ENCODE peak calls at places on chromosomes 1 and 21, in eight cellular contexts. One of them, this sample, is unnamed.

GRCh38 chr1:211687462-211688215 is 12.2 kb upstream of the NEK2 start:
- DNase-seq in effector memory CD4-positive, alpha-beta T cell: no peak
- DNase-seq in cardiac muscle cell: no peak
- DNase-seq in GM23338: no peak
- DNase-seq in ovary: no peak
- DNase-seq in IMR-90: no peak
- DNase-seq in stomach: no peak
- DNase-seq in esophagus squamous epithelium: no peak
- DNase-seq in this sample: no peak

GRCh38 chr1:207968521-207968944 is 57.6 kb upstream of the CD34 start:
- DNase-seq in effector memory CD4-positive, alpha-beta T cell: no peak
- DNase-seq in cardiac muscle cell: no peak
- DNase-seq in GM23338: no peak
- DNase-seq in ovary: no peak
- DNase-seq in IMR-90: no peak
- DNase-seq in stomach: no peak
- DNase-seq in esophagus squamous epithelium: no peak
- DNase-seq in this sample: no peak

GRCh38 chr1:210627740-210628139 is 299.0 kb downstream of the HHAT start:
- DNase-seq in effector memory CD4-positive, alpha-beta T cell: no peak
- DNase-seq in cardiac muscle cell: no peak
- DNase-seq in GM23338: no peak
- DNase-seq in ovary: no peak
- DNase-seq in IMR-90: no peak
- DNase-seq in stomach: no peak
- DNase-seq in esophagus squamous epithelium: no peak
- DNase-seq in this sample: no peak

GRCh38 chr21:15421947-15422346 is 307.8 kb upstream of the USP25 start:
- DNase-seq in effector memory CD4-positive, alpha-beta T cell: no peak
- DNase-seq in cardiac muscle cell: no peak
- DNase-seq in GM23338: no peak
- DNase-seq in ovary: no peak
- DNase-seq in IMR-90: no peak
- DNase-seq in stomach: no peak
- DNase-seq in esophagus squamous epithelium: no peak
- DNase-seq in this sample: no peak

GRCh38 chr1:247287460-247287859 is 31.6 kb downstream of the VN1R5 start:
- DNase-seq in effector memory CD4-positive, alpha-beta T cell: no peak
- DNase-seq in cardiac muscle cell: no peak
- DNase-seq in GM23338: peak
- DNase-seq in ovary: no peak
- DNase-seq in IMR-90: no peak
- DNase-seq in stomach: no peak
- DNase-seq in esophagus squamous epithelium: no peak
- DNase-seq in this sample: no peak

GRCh38 chr1:154906621-154907081 is 29.9 kb downstream of the PMVK start:
- DNase-seq in effector memory CD4-positive, alpha-beta T cell: no peak
- DNase-seq in cardiac muscle cell: no peak
- DNase-seq in GM23338: peak
- DNase-seq in ovary: no peak
- DNase-seq in IMR-90: no peak
- DNase-seq in stomach: peak
- DNase-seq in esophagus squamous epithelium: no peak
- DNase-seq in this sample: peak

GRCh38 chr1:216905052-216905580 is 181.9 kb upstream of the ESRRG start:
- DNase-seq in effector memory CD4-positive, alpha-beta T cell: no peak
- DNase-seq in cardiac muscle cell: no peak
- DNase-seq in GM23338: no peak
- DNase-seq in ovary: no peak
- DNase-seq in IMR-90: no peak
- DNase-seq in stomach: no peak
- DNase-seq in esophagus squamous epithelium: no peak
- DNase-seq in this sample: no peak

GRCh38 chr1:16145030-16145987 is 10.6 kb downstream of the EPHA2 start:
- DNase-seq in effector memory CD4-positive, alpha-beta T cell: no peak
- DNase-seq in cardiac muscle cell: peak
- DNase-seq in GM23338: peak
- DNase-seq in ovary: peak
- DNase-seq in IMR-90: peak
- DNase-seq in stomach: peak
- DNase-seq in esophagus squamous epithelium: no peak
- DNase-seq in this sample: peak

GRCh38 chr21:36783612-36784383 is 84.9 kb downstream of the SIM2 start:
- DNase-seq in effector memory CD4-positive, alpha-beta T cell: no peak
- DNase-seq in cardiac muscle cell: no peak
- DNase-seq in GM23338: no peak
- DNase-seq in ovary: no peak
- DNase-seq in IMR-90: peak
- DNase-seq in stomach: no peak
- DNase-seq in esophagus squamous epithelium: no peak
- DNase-seq in this sample: no peak

GRCh38 chr1:25766721-25767436 is 33.1 kb upstream of the SELENON start:
- DNase-seq in effector memory CD4-positive, alpha-beta T cell: no peak
- DNase-seq in cardiac muscle cell: no peak
- DNase-seq in GM23338: no peak
- DNase-seq in ovary: no peak
- DNase-seq in IMR-90: no peak
- DNase-seq in stomach: peak
- DNase-seq in esophagus squamous epithelium: no peak
- DNase-seq in this sample: no peak

GRCh38 chr1:32539584-32540571 is 651 bp downstream of the ZBTB8A start:
- DNase-seq in effector memory CD4-positive, alpha-beta T cell: no peak
- DNase-seq in cardiac muscle cell: peak
- DNase-seq in GM23338: peak
- DNase-seq in ovary: peak
- DNase-seq in IMR-90: peak
- DNase-seq in stomach: peak
- DNase-seq in esophagus squamous epithelium: no peak
- DNase-seq in this sample: no peak

GRCh38 chr1:241611063-241611462 is 29.1 kb downstream of the CHML start:
- DNase-seq in effector memory CD4-positive, alpha-beta T cell: no peak
- DNase-seq in cardiac muscle cell: peak
- DNase-seq in GM23338: peak
- DNase-seq in ovary: no peak
- DNase-seq in IMR-90: peak
- DNase-seq in stomach: no peak
- DNase-seq in esophagus squamous epithelium: no peak
- DNase-seq in this sample: no peak

GRCh38 chr1:77831566-77831965 is 52.1 kb downstream of the MIGA1 start:
- DNase-seq in effector memory CD4-positive, alpha-beta T cell: no peak
- DNase-seq in cardiac muscle cell: no peak
- DNase-seq in GM23338: no peak
- DNase-seq in ovary: no peak
- DNase-seq in IMR-90: peak
- DNase-seq in stomach: no peak
- DNase-seq in esophagus squamous epithelium: no peak
- DNase-seq in this sample: no peak

GRCh38 chr1:190578015-190578414 is 100.4 kb upstream of the BRINP3 start:
- DNase-seq in effector memory CD4-positive, alpha-beta T cell: no peak
- DNase-seq in cardiac muscle cell: no peak
- DNase-seq in GM23338: no peak
- DNase-seq in ovary: no peak
- DNase-seq in IMR-90: no peak
- DNase-seq in stomach: no peak
- DNase-seq in esophagus squamous epithelium: no peak
- DNase-seq in this sample: no peak

GRCh38 chr1:82065917-82066316 is 265.2 kb downstream of the ADGRL2 start:
- DNase-seq in effector memory CD4-positive, alpha-beta T cell: no peak
- DNase-seq in cardiac muscle cell: no peak
- DNase-seq in GM23338: no peak
- DNase-seq in ovary: peak
- DNase-seq in IMR-90: no peak
- DNase-seq in stomach: no peak
- DNase-seq in esophagus squamous epithelium: no peak
- DNase-seq in this sample: no peak

DNA sequence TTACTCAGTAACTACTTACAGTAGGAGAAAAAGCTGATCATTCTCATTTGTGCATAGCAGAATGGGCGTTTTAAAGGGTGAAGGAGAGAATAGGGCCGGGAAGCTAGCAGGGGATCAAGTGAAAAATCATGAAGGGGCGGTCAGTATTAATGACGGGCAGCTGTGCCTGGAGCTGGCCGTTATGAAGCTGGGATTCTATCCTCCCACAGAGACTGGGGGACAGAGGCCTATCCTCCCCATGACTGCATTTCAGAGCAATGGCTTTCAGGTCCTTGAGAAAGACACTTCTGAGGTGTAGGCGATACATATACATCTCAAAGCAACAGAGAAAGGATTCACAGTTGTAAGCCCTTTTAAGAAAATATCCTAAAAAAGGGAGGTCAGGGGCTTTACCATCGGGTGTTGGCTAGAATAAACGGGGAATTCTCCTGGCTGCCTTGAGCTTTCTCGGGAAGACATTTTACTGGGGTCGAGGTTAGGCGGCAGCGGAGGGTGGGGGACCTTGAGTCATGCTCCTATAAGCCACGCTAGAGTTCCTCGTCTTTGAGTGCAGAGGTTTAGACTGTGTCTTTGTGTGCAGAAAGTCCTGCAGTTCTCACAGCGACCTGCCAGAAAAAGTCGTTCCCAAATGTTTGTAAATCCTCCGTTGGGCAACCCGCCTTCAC is 564 bp upstream of the MTARC2 start:
- DNase-seq in effector memory CD4-positive, alpha-beta T cell: no peak
- DNase-seq in cardiac muscle cell: no peak
- DNase-seq in GM23338: peak
- DNase-seq in ovary: no peak
- DNase-seq in IMR-90: no peak
- DNase-seq in stomach: no peak
- DNase-seq in esophagus squamous epithelium: no peak
- DNase-seq in this sample: no peak
- H3K27ac ChIP-seq in effector memory CD4-positive, alpha-beta T cell: no peak
- H3K27ac ChIP-seq in cardiac muscle cell: peak
- H3K27ac ChIP-seq in GM23338: no peak
- H3K27ac ChIP-seq in ovary: peak
- H3K27ac ChIP-seq in IMR-90: no peak
- H3K27ac ChIP-seq in stomach: peak
- H3K27ac ChIP-seq in esophagus squamous epithelium: peak
- H3K27ac ChIP-seq in this sample: peak

GRCh38 chr21:41861987-41862386 is 17.2 kb downstream of the PRDM15 start:
- DNase-seq in effector memory CD4-positive, alpha-beta T cell: no peak
- DNase-seq in cardiac muscle cell: no peak
- DNase-seq in GM23338: peak
- DNase-seq in ovary: no peak
- DNase-seq in IMR-90: no peak
- DNase-seq in stomach: no peak
- DNase-seq in esophagus squamous epithelium: no peak
- DNase-seq in this sample: no peak
- H3K27ac ChIP-seq in effector memory CD4-positive, alpha-beta T cell: no peak
- H3K27ac ChIP-seq in cardiac muscle cell: no peak
- H3K27ac ChIP-seq in GM23338: no peak
- H3K27ac ChIP-seq in ovary: no peak
- H3K27ac ChIP-seq in IMR-90: no peak
- H3K27ac ChIP-seq in stomach: no peak
- H3K27ac ChIP-seq in esophagus squamous epithelium: no peak
- H3K27ac ChIP-seq in this sample: no peak

GRCh38 chr1:85368073-85368778 is 91.8 kb upstream of the BCL10 start:
- DNase-seq in effector memory CD4-positive, alpha-beta T cell: no peak
- DNase-seq in cardiac muscle cell: no peak
- DNase-seq in GM23338: no peak
- DNase-seq in ovary: no peak
- DNase-seq in IMR-90: no peak
- DNase-seq in stomach: no peak
- DNase-seq in esophagus squamous epithelium: no peak
- DNase-seq in this sample: no peak
- H3K27ac ChIP-seq in effector memory CD4-positive, alpha-beta T cell: no peak
- H3K27ac ChIP-seq in cardiac muscle cell: no peak
- H3K27ac ChIP-seq in GM23338: no peak
- H3K27ac ChIP-seq in ovary: no peak
- H3K27ac ChIP-seq in IMR-90: no peak
- H3K27ac ChIP-seq in stomach: no peak
- H3K27ac ChIP-seq in esophagus squamous epithelium: no peak
- H3K27ac ChIP-seq in this sample: peak

GRCh38 chr1:182217071-182217470 is 155.6 kb upstream of the ZNF648 start:
- DNase-seq in effector memory CD4-positive, alpha-beta T cell: no peak
- DNase-seq in cardiac muscle cell: no peak
- DNase-seq in GM23338: no peak
- DNase-seq in ovary: no peak
- DNase-seq in IMR-90: peak
- DNase-seq in stomach: no peak
- DNase-seq in esophagus squamous epithelium: no peak
- DNase-seq in this sample: no peak
- H3K27ac ChIP-seq in effector memory CD4-positive, alpha-beta T cell: no peak
- H3K27ac ChIP-seq in cardiac muscle cell: no peak
- H3K27ac ChIP-seq in GM23338: no peak
- H3K27ac ChIP-seq in ovary: no peak
- H3K27ac ChIP-seq in IMR-90: no peak
- H3K27ac ChIP-seq in stomach: no peak
- H3K27ac ChIP-seq in esophagus squamous epithelium: no peak
- H3K27ac ChIP-seq in this sample: no peak

DNA sequence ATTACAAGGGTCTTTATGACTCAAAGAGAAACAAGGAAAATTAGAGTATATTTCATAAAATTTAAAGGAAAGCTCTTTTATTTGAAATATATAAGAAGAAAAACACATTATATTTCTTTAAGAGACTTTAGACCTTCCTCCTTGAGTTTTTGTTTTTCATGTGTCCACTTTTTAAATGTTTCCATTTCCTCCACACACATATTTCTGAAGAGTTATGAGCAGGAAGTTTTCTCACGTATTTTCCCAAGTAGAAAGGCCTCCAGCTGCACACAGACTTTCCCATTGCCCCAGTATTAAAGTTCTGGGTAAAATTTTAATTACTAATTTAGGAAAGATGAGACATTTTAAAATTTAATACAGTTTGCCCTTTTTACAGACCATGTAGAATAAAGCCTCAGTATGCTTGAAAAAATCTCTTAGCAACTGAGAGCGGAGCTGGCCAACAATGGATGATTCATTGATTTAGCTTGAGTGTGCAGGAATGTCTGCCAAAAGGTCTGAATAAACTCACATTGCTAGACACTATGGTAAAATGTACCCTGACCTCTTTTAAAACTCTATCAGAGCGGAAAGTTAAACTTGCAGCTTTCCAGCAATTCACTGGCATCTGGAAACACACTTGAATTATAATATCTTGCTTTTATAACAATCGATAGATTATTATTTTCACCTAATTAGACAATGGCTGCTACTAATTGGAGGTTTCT is 57.9 kb downstream of the DDAH1 start:
- DNase-seq in effector memory CD4-positive, alpha-beta T cell: no peak
- DNase-seq in cardiac muscle cell: no peak
- DNase-seq in GM23338: no peak
- DNase-seq in ovary: peak
- DNase-seq in IMR-90: peak
- DNase-seq in stomach: peak
- DNase-seq in esophagus squamous epithelium: no peak
- DNase-seq in this sample: peak
- H3K27ac ChIP-seq in effector memory CD4-positive, alpha-beta T cell: no peak
- H3K27ac ChIP-seq in cardiac muscle cell: no peak
- H3K27ac ChIP-seq in GM23338: no peak
- H3K27ac ChIP-seq in ovary: no peak
- H3K27ac ChIP-seq in IMR-90: no peak
- H3K27ac ChIP-seq in stomach: peak
- H3K27ac ChIP-seq in esophagus squamous epithelium: no peak
- H3K27ac ChIP-seq in this sample: peak

GRCh38 chr1:109876617-109877319 is 33.9 kb upstream of the CSF1 start:
- DNase-seq in effector memory CD4-positive, alpha-beta T cell: no peak
- DNase-seq in cardiac muscle cell: no peak
- DNase-seq in GM23338: peak
- DNase-seq in ovary: no peak
- DNase-seq in IMR-90: peak
- DNase-seq in stomach: no peak
- DNase-seq in esophagus squamous epithelium: no peak
- DNase-seq in this sample: no peak
- H3K27ac ChIP-seq in effector memory CD4-positive, alpha-beta T cell: no peak
- H3K27ac ChIP-seq in cardiac muscle cell: no peak
- H3K27ac ChIP-seq in GM23338: peak
- H3K27ac ChIP-seq in ovary: peak
- H3K27ac ChIP-seq in IMR-90: peak
- H3K27ac ChIP-seq in stomach: peak
- H3K27ac ChIP-seq in esophagus squamous epithelium: peak
- H3K27ac ChIP-seq in this sample: peak

This sample was measured in Panc1.